ENCODE peak calls at places on chromosomes 12 and 14, in ten cellular contexts. One of them, this sample, is unnamed.

GRCh38 chr12:80814453-80814852 is 97.7 kb downstream of the MYF5 start:
- DNase-seq in sciatic nerve: no peak
- DNase-seq in stimulated activated CD8-positive, alpha-beta memory T cell treated with anti-CD3 and anti-CD28 coated beads, Interleukin-15, amount 100 ng/mL, for 24 hours: no peak
- DNase-seq in activated CD8-positive, alpha-beta memory T cell treated with anti-CD3 and anti-CD28 coated beads for 48 hours: no peak
- DNase-seq in HEK293T: no peak
- DNase-seq in HTR-8/SVneo: no peak
- DNase-seq in COR-L47: no peak
- DNase-seq in heart right ventricle: no peak
- DNase-seq in ascending aorta: no peak
- DNase-seq in fibroblast of lung: no peak
- DNase-seq in this sample: no peak

GRCh38 chr14:63745272-63745671 is 17.4 kb upstream of the SGPP1 start:
- DNase-seq in sciatic nerve: no peak
- DNase-seq in stimulated activated CD8-positive, alpha-beta memory T cell treated with anti-CD3 and anti-CD28 coated beads, Interleukin-15, amount 100 ng/mL, for 24 hours: no peak
- DNase-seq in activated CD8-positive, alpha-beta memory T cell treated with anti-CD3 and anti-CD28 coated beads for 48 hours: no peak
- DNase-seq in HEK293T: no peak
- DNase-seq in HTR-8/SVneo: no peak
- DNase-seq in COR-L47: no peak
- DNase-seq in heart right ventricle: no peak
- DNase-seq in ascending aorta: no peak
- DNase-seq in fibroblast of lung: no peak
- DNase-seq in this sample: no peak

GRCh38 chr12:103771466-103771865 is 69.6 kb downstream of the NT5DC3 start:
- DNase-seq in sciatic nerve: peak; percentile 70
- DNase-seq in stimulated activated CD8-positive, alpha-beta memory T cell treated with anti-CD3 and anti-CD28 coated beads, Interleukin-15, amount 100 ng/mL, for 24 hours: no peak
- DNase-seq in activated CD8-positive, alpha-beta memory T cell treated with anti-CD3 and anti-CD28 coated beads for 48 hours: no peak
- DNase-seq in HEK293T: peak; percentile 46
- DNase-seq in HTR-8/SVneo: peak; percentile 54
- DNase-seq in COR-L47: peak; percentile 13
- DNase-seq in heart right ventricle: peak; percentile 18
- DNase-seq in ascending aorta: no peak
- DNase-seq in fibroblast of lung: peak; percentile 61
- DNase-seq in this sample: no peak

GRCh38 chr14:105047283-105048016 is 17.8 kb downstream of the GPR132 start:
- DNase-seq in sciatic nerve: no peak
- DNase-seq in stimulated activated CD8-positive, alpha-beta memory T cell treated with anti-CD3 and anti-CD28 coated beads, Interleukin-15, amount 100 ng/mL, for 24 hours: no peak
- DNase-seq in activated CD8-positive, alpha-beta memory T cell treated with anti-CD3 and anti-CD28 coated beads for 48 hours: no peak
- DNase-seq in HEK293T: no peak
- DNase-seq in HTR-8/SVneo: no peak
- DNase-seq in COR-L47: no peak
- DNase-seq in heart right ventricle: no peak
- DNase-seq in ascending aorta: no peak
- DNase-seq in fibroblast of lung: no peak
- DNase-seq in this sample: no peak

GRCh38 chr12:3770891-3771290 is 18.0 kb upstream of the CRACR2A start:
- DNase-seq in sciatic nerve: no peak
- DNase-seq in stimulated activated CD8-positive, alpha-beta memory T cell treated with anti-CD3 and anti-CD28 coated beads, Interleukin-15, amount 100 ng/mL, for 24 hours: no peak
- DNase-seq in activated CD8-positive, alpha-beta memory T cell treated with anti-CD3 and anti-CD28 coated beads for 48 hours: no peak
- DNase-seq in HEK293T: no peak
- DNase-seq in HTR-8/SVneo: no peak
- DNase-seq in COR-L47: no peak
- DNase-seq in heart right ventricle: no peak
- DNase-seq in ascending aorta: no peak
- DNase-seq in fibroblast of lung: peak; percentile 84
- DNase-seq in this sample: no peak

GRCh38 chr12:80321653-80322052 is 122.4 kb upstream of the PTPRQ start:
- DNase-seq in sciatic nerve: no peak
- DNase-seq in stimulated activated CD8-positive, alpha-beta memory T cell treated with anti-CD3 and anti-CD28 coated beads, Interleukin-15, amount 100 ng/mL, for 24 hours: no peak
- DNase-seq in activated CD8-positive, alpha-beta memory T cell treated with anti-CD3 and anti-CD28 coated beads for 48 hours: no peak
- DNase-seq in HEK293T: no peak
- DNase-seq in HTR-8/SVneo: no peak
- DNase-seq in COR-L47: no peak
- DNase-seq in heart right ventricle: no peak
- DNase-seq in ascending aorta: no peak
- DNase-seq in fibroblast of lung: no peak
- DNase-seq in this sample: no peak

GRCh38 chr12:63353559-63353958 is 202.6 kb upstream of the AVPR1A start:
- DNase-seq in sciatic nerve: no peak
- DNase-seq in stimulated activated CD8-positive, alpha-beta memory T cell treated with anti-CD3 and anti-CD28 coated beads, Interleukin-15, amount 100 ng/mL, for 24 hours: no peak
- DNase-seq in activated CD8-positive, alpha-beta memory T cell treated with anti-CD3 and anti-CD28 coated beads for 48 hours: no peak
- DNase-seq in HEK293T: no peak
- DNase-seq in HTR-8/SVneo: no peak
- DNase-seq in COR-L47: peak; percentile 15
- DNase-seq in heart right ventricle: no peak
- DNase-seq in ascending aorta: no peak
- DNase-seq in fibroblast of lung: peak; percentile 2
- DNase-seq in this sample: peak; percentile 31

GRCh38 chr14:95174184-95174804 is 17.0 kb upstream of the DICER1 start:
- DNase-seq in sciatic nerve: no peak
- DNase-seq in stimulated activated CD8-positive, alpha-beta memory T cell treated with anti-CD3 and anti-CD28 coated beads, Interleukin-15, amount 100 ng/mL, for 24 hours: no peak
- DNase-seq in activated CD8-positive, alpha-beta memory T cell treated with anti-CD3 and anti-CD28 coated beads for 48 hours: no peak
- DNase-seq in HEK293T: no peak
- DNase-seq in HTR-8/SVneo: no peak
- DNase-seq in COR-L47: no peak
- DNase-seq in heart right ventricle: no peak
- DNase-seq in ascending aorta: no peak
- DNase-seq in fibroblast of lung: peak; percentile 33
- DNase-seq in this sample: no peak

GRCh38 chr14:21220874-21221477 is 48.3 kb downstream of the HNRNPC start:
- DNase-seq in sciatic nerve: no peak
- DNase-seq in stimulated activated CD8-positive, alpha-beta memory T cell treated with anti-CD3 and anti-CD28 coated beads, Interleukin-15, amount 100 ng/mL, for 24 hours: no peak
- DNase-seq in activated CD8-positive, alpha-beta memory T cell treated with anti-CD3 and anti-CD28 coated beads for 48 hours: no peak
- DNase-seq in HEK293T: no peak
- DNase-seq in HTR-8/SVneo: no peak
- DNase-seq in COR-L47: no peak
- DNase-seq in heart right ventricle: no peak
- DNase-seq in ascending aorta: no peak
- DNase-seq in fibroblast of lung: no peak
- DNase-seq in this sample: no peak

GRCh38 chr12:124392991-124393790 is 98.3 kb downstream of the RFLNA start:
- DNase-seq in sciatic nerve: peak; percentile 89
- DNase-seq in stimulated activated CD8-positive, alpha-beta memory T cell treated with anti-CD3 and anti-CD28 coated beads, Interleukin-15, amount 100 ng/mL, for 24 hours: no peak
- DNase-seq in activated CD8-positive, alpha-beta memory T cell treated with anti-CD3 and anti-CD28 coated beads for 48 hours: no peak
- DNase-seq in HEK293T: no peak
- DNase-seq in HTR-8/SVneo: no peak
- DNase-seq in COR-L47: peak; percentile 57
- DNase-seq in heart right ventricle: peak; percentile 90
- DNase-seq in ascending aorta: peak; percentile 96
- DNase-seq in fibroblast of lung: peak; percentile 92
- DNase-seq in this sample: peak; percentile 68

GRCh38 chr12:94761559-94761958 is 111.2 kb upstream of the TMCC3 start:
- DNase-seq in sciatic nerve: no peak
- DNase-seq in stimulated activated CD8-positive, alpha-beta memory T cell treated with anti-CD3 and anti-CD28 coated beads, Interleukin-15, amount 100 ng/mL, for 24 hours: no peak
- DNase-seq in activated CD8-positive, alpha-beta memory T cell treated with anti-CD3 and anti-CD28 coated beads for 48 hours: no peak
- DNase-seq in HEK293T: no peak
- DNase-seq in HTR-8/SVneo: peak; percentile 48
- DNase-seq in COR-L47: no peak
- DNase-seq in heart right ventricle: no peak
- DNase-seq in ascending aorta: no peak
- DNase-seq in fibroblast of lung: peak; percentile 88
- DNase-seq in this sample: no peak

GRCh38 chr14:37196604-37197420 is 925 bp upstream of the MIPOL1 start:
- DNase-seq in sciatic nerve: no peak
- DNase-seq in stimulated activated CD8-positive, alpha-beta memory T cell treated with anti-CD3 and anti-CD28 coated beads, Interleukin-15, amount 100 ng/mL, for 24 hours: no peak
- DNase-seq in activated CD8-positive, alpha-beta memory T cell treated with anti-CD3 and anti-CD28 coated beads for 48 hours: no peak
- DNase-seq in HEK293T: no peak
- DNase-seq in HTR-8/SVneo: no peak
- DNase-seq in COR-L47: no peak
- DNase-seq in heart right ventricle: no peak
- DNase-seq in ascending aorta: no peak
- DNase-seq in fibroblast of lung: no peak
- DNase-seq in this sample: no peak

GRCh38 chr12:11578461-11578993 is 70.9 kb upstream of the ETV6 start:
- DNase-seq in sciatic nerve: no peak
- DNase-seq in stimulated activated CD8-positive, alpha-beta memory T cell treated with anti-CD3 and anti-CD28 coated beads, Interleukin-15, amount 100 ng/mL, for 24 hours: no peak
- DNase-seq in activated CD8-positive, alpha-beta memory T cell treated with anti-CD3 and anti-CD28 coated beads for 48 hours: no peak
- DNase-seq in HEK293T: no peak
- DNase-seq in HTR-8/SVneo: no peak
- DNase-seq in COR-L47: no peak
- DNase-seq in heart right ventricle: no peak
- DNase-seq in ascending aorta: no peak
- DNase-seq in fibroblast of lung: no peak
- DNase-seq in this sample: no peak

GRCh38 chr14:72104011-72104613 is 171.9 kb downstream of the RGS6 start:
- DNase-seq in sciatic nerve: no peak
- DNase-seq in stimulated activated CD8-positive, alpha-beta memory T cell treated with anti-CD3 and anti-CD28 coated beads, Interleukin-15, amount 100 ng/mL, for 24 hours: peak; percentile 26
- DNase-seq in activated CD8-positive, alpha-beta memory T cell treated with anti-CD3 and anti-CD28 coated beads for 48 hours: peak; percentile 30
- DNase-seq in HEK293T: peak; percentile 61
- DNase-seq in HTR-8/SVneo: no peak
- DNase-seq in COR-L47: no peak
- DNase-seq in heart right ventricle: no peak
- DNase-seq in ascending aorta: no peak
- DNase-seq in fibroblast of lung: no peak
- DNase-seq in this sample: no peak

GRCh38 chr14:67999290-67999689 is 179.7 kb downstream of the RAD51B start:
- DNase-seq in sciatic nerve: no peak
- DNase-seq in stimulated activated CD8-positive, alpha-beta memory T cell treated with anti-CD3 and anti-CD28 coated beads, Interleukin-15, amount 100 ng/mL, for 24 hours: no peak
- DNase-seq in activated CD8-positive, alpha-beta memory T cell treated with anti-CD3 and anti-CD28 coated beads for 48 hours: no peak
- DNase-seq in HEK293T: no peak
- DNase-seq in HTR-8/SVneo: no peak
- DNase-seq in COR-L47: no peak
- DNase-seq in heart right ventricle: no peak
- DNase-seq in ascending aorta: no peak
- DNase-seq in fibroblast of lung: peak; percentile 57
- DNase-seq in this sample: no peak

GRCh38 chr14:61329478-61330051 is 8.2 kb downstream of the PRKCH start:
- DNase-seq in sciatic nerve: no peak
- DNase-seq in stimulated activated CD8-positive, alpha-beta memory T cell treated with anti-CD3 and anti-CD28 coated beads, Interleukin-15, amount 100 ng/mL, for 24 hours: no peak
- DNase-seq in activated CD8-positive, alpha-beta memory T cell treated with anti-CD3 and anti-CD28 coated beads for 48 hours: no peak
- DNase-seq in HEK293T: no peak
- DNase-seq in HTR-8/SVneo: no peak
- DNase-seq in COR-L47: no peak
- DNase-seq in heart right ventricle: no peak
- DNase-seq in ascending aorta: no peak
- DNase-seq in fibroblast of lung: no peak
- DNase-seq in this sample: no peak

GRCh38 chr12:47411961-47412360 is 293.9 kb downstream of the RPAP3 start:
- DNase-seq in sciatic nerve: no peak
- DNase-seq in stimulated activated CD8-positive, alpha-beta memory T cell treated with anti-CD3 and anti-CD28 coated beads, Interleukin-15, amount 100 ng/mL, for 24 hours: no peak
- DNase-seq in activated CD8-positive, alpha-beta memory T cell treated with anti-CD3 and anti-CD28 coated beads for 48 hours: no peak
- DNase-seq in HEK293T: no peak
- DNase-seq in HTR-8/SVneo: no peak
- DNase-seq in COR-L47: no peak
- DNase-seq in heart right ventricle: no peak
- DNase-seq in ascending aorta: no peak
- DNase-seq in fibroblast of lung: no peak
- DNase-seq in this sample: no peak

GRCh38 chr14:77027538-77028383 is 747 bp downstream of the IRF2BPL start:
- DNase-seq in sciatic nerve: peak; percentile 90
- DNase-seq in stimulated activated CD8-positive, alpha-beta memory T cell treated with anti-CD3 and anti-CD28 coated beads, Interleukin-15, amount 100 ng/mL, for 24 hours: peak; percentile 37
- DNase-seq in activated CD8-positive, alpha-beta memory T cell treated with anti-CD3 and anti-CD28 coated beads for 48 hours: peak; percentile 40
- DNase-seq in HEK293T: peak; percentile 59
- DNase-seq in HTR-8/SVneo: peak; percentile 82
- DNase-seq in COR-L47: peak; percentile 80
- DNase-seq in heart right ventricle: peak; percentile 81
- DNase-seq in ascending aorta: peak; percentile 85
- DNase-seq in fibroblast of lung: peak; percentile 81
- DNase-seq in this sample: peak; percentile 74

GRCh38 chr12:104154286-104154685 is 16.3 kb upstream of the NFYB start:
- DNase-seq in sciatic nerve: no peak
- DNase-seq in stimulated activated CD8-positive, alpha-beta memory T cell treated with anti-CD3 and anti-CD28 coated beads, Interleukin-15, amount 100 ng/mL, for 24 hours: no peak
- DNase-seq in activated CD8-positive, alpha-beta memory T cell treated with anti-CD3 and anti-CD28 coated beads for 48 hours: no peak
- DNase-seq in HEK293T: no peak
- DNase-seq in HTR-8/SVneo: no peak
- DNase-seq in COR-L47: no peak
- DNase-seq in heart right ventricle: no peak
- DNase-seq in ascending aorta: no peak
- DNase-seq in fibroblast of lung: no peak
- DNase-seq in this sample: no peak

GRCh38 chr14:71319646-71320045 is 412.4 kb downstream of the PCNX1 start:
- DNase-seq in sciatic nerve: no peak
- DNase-seq in stimulated activated CD8-positive, alpha-beta memory T cell treated with anti-CD3 and anti-CD28 coated beads, Interleukin-15, amount 100 ng/mL, for 24 hours: no peak
- DNase-seq in activated CD8-positive, alpha-beta memory T cell treated with anti-CD3 and anti-CD28 coated beads for 48 hours: no peak
- DNase-seq in HEK293T: peak; percentile 39
- DNase-seq in HTR-8/SVneo: peak; percentile 48
- DNase-seq in COR-L47: peak; percentile 26
- DNase-seq in heart right ventricle: no peak
- DNase-seq in ascending aorta: no peak
- DNase-seq in fibroblast of lung: no peak
- DNase-seq in this sample: peak; percentile 40

GRCh38 chr14:78232666-78233065 is 62.5 kb downstream of the NRXN3 start:
- DNase-seq in sciatic nerve: no peak
- DNase-seq in stimulated activated CD8-positive, alpha-beta memory T cell treated with anti-CD3 and anti-CD28 coated beads, Interleukin-15, amount 100 ng/mL, for 24 hours: no peak
- DNase-seq in activated CD8-positive, alpha-beta memory T cell treated with anti-CD3 and anti-CD28 coated beads for 48 hours: no peak
- DNase-seq in HEK293T: no peak
- DNase-seq in HTR-8/SVneo: no peak
- DNase-seq in COR-L47: peak; percentile 53
- DNase-seq in heart right ventricle: no peak
- DNase-seq in ascending aorta: no peak
- DNase-seq in fibroblast of lung: no peak
- DNase-seq in this sample: no peak

GRCh38 chr14:95488376-95489162 is 27.9 kb downstream of the SYNE3 start:
- DNase-seq in sciatic nerve: no peak
- DNase-seq in stimulated activated CD8-positive, alpha-beta memory T cell treated with anti-CD3 and anti-CD28 coated beads, Interleukin-15, amount 100 ng/mL, for 24 hours: no peak
- DNase-seq in activated CD8-positive, alpha-beta memory T cell treated with anti-CD3 and anti-CD28 coated beads for 48 hours: no peak
- DNase-seq in HEK293T: no peak
- DNase-seq in HTR-8/SVneo: no peak
- DNase-seq in COR-L47: no peak
- DNase-seq in heart right ventricle: no peak
- DNase-seq in ascending aorta: no peak
- DNase-seq in fibroblast of lung: no peak
- DNase-seq in this sample: peak; percentile 26

GRCh38 chr12:110247340-110248095 is 33.5 kb upstream of the ATP2A2 start:
- DNase-seq in sciatic nerve: no peak
- DNase-seq in stimulated activated CD8-positive, alpha-beta memory T cell treated with anti-CD3 and anti-CD28 coated beads, Interleukin-15, amount 100 ng/mL, for 24 hours: no peak
- DNase-seq in activated CD8-positive, alpha-beta memory T cell treated with anti-CD3 and anti-CD28 coated beads for 48 hours: no peak
- DNase-seq in HEK293T: no peak
- DNase-seq in HTR-8/SVneo: no peak
- DNase-seq in COR-L47: no peak
- DNase-seq in heart right ventricle: no peak
- DNase-seq in ascending aorta: no peak
- DNase-seq in fibroblast of lung: no peak
- DNase-seq in this sample: no peak

GRCh38 chr12:3233813-3234212 is 156.6 kb downstream of the TSPAN9 start:
- DNase-seq in sciatic nerve: no peak
- DNase-seq in stimulated activated CD8-positive, alpha-beta memory T cell treated with anti-CD3 and anti-CD28 coated beads, Interleukin-15, amount 100 ng/mL, for 24 hours: no peak
- DNase-seq in activated CD8-positive, alpha-beta memory T cell treated with anti-CD3 and anti-CD28 coated beads for 48 hours: no peak
- DNase-seq in HEK293T: no peak
- DNase-seq in HTR-8/SVneo: no peak
- DNase-seq in COR-L47: no peak
- DNase-seq in heart right ventricle: no peak
- DNase-seq in ascending aorta: no peak
- DNase-seq in fibroblast of lung: no peak
- DNase-seq in this sample: no peak

GRCh38 chr14:91413547-91414474 is 3.8 kb downstream of the CCDC88C start:
- DNase-seq in sciatic nerve: no peak
- DNase-seq in stimulated activated CD8-positive, alpha-beta memory T cell treated with anti-CD3 and anti-CD28 coated beads, Interleukin-15, amount 100 ng/mL, for 24 hours: no peak
- DNase-seq in activated CD8-positive, alpha-beta memory T cell treated with anti-CD3 and anti-CD28 coated beads for 48 hours: no peak
- DNase-seq in HEK293T: no peak
- DNase-seq in HTR-8/SVneo: no peak
- DNase-seq in COR-L47: peak; percentile 88
- DNase-seq in heart right ventricle: no peak
- DNase-seq in ascending aorta: peak; percentile 58
- DNase-seq in fibroblast of lung: no peak
- DNase-seq in this sample: peak; percentile 90

GRCh38 chr14:42190744-42191143 is 584.1 kb downstream of the LRFN5 start:
- DNase-seq in sciatic nerve: no peak
- DNase-seq in stimulated activated CD8-positive, alpha-beta memory T cell treated with anti-CD3 and anti-CD28 coated beads, Interleukin-15, amount 100 ng/mL, for 24 hours: no peak
- DNase-seq in activated CD8-positive, alpha-beta memory T cell treated with anti-CD3 and anti-CD28 coated beads for 48 hours: no peak
- DNase-seq in HEK293T: no peak
- DNase-seq in HTR-8/SVneo: no peak
- DNase-seq in COR-L47: no peak
- DNase-seq in heart right ventricle: no peak
- DNase-seq in ascending aorta: no peak
- DNase-seq in fibroblast of lung: no peak
- DNase-seq in this sample: no peak

GRCh38 chr14:104544362-104544761 is 35.2 kb upstream of the C14orf180 start:
- DNase-seq in sciatic nerve: peak; percentile 13
- DNase-seq in stimulated activated CD8-positive, alpha-beta memory T cell treated with anti-CD3 and anti-CD28 coated beads, Interleukin-15, amount 100 ng/mL, for 24 hours: no peak
- DNase-seq in activated CD8-positive, alpha-beta memory T cell treated with anti-CD3 and anti-CD28 coated beads for 48 hours: no peak
- DNase-seq in HEK293T: no peak
- DNase-seq in HTR-8/SVneo: no peak
- DNase-seq in COR-L47: no peak
- DNase-seq in heart right ventricle: no peak
- DNase-seq in ascending aorta: peak; percentile 28
- DNase-seq in fibroblast of lung: no peak
- DNase-seq in this sample: no peak

GRCh38 chr14:55467307-55467706 is 26.9 kb upstream of the TBPL2 start:
- DNase-seq in sciatic nerve: no peak
- DNase-seq in stimulated activated CD8-positive, alpha-beta memory T cell treated with anti-CD3 and anti-CD28 coated beads, Interleukin-15, amount 100 ng/mL, for 24 hours: no peak
- DNase-seq in activated CD8-positive, alpha-beta memory T cell treated with anti-CD3 and anti-CD28 coated beads for 48 hours: no peak
- DNase-seq in HEK293T: no peak
- DNase-seq in HTR-8/SVneo: no peak
- DNase-seq in COR-L47: no peak
- DNase-seq in heart right ventricle: no peak
- DNase-seq in ascending aorta: no peak
- DNase-seq in fibroblast of lung: no peak
- DNase-seq in this sample: no peak